ENCODE peak calls at places on chromosomes 13 and 19, in ten cellular contexts. One of them, this sample, is unnamed.
A peak's percentile ranks its signal among the peaks of the same experiment; 100 is the strongest.

GRCh38 chr13:87954116-87954515 is 282.9 kb downstream of the SLITRK5 start:
- DNase-seq in AG10803: no peak
- DNase-seq in upper lobe of right lung: no peak
- DNase-seq in esophagus squamous epithelium: no peak
- DNase-seq in cardiac muscle cell: no peak
- DNase-seq in H9: no peak
- DNase-seq in ovary: no peak
- DNase-seq in foreskin fibroblast: no peak
- DNase-seq in brain microvascular endothelial cell: no peak
- DNase-seq in dorsolateral prefrontal cortex: no peak
- DNase-seq in this sample: no peak

GRCh38 chr19:19514881-19515763 is at the start of gene TSSK6:
- DNase-seq in upper lobe of right lung: no peak
- DNase-seq in ovary: peak; percentile 62
- DNase-seq in AG10803: no peak
- DNase-seq in dorsolateral prefrontal cortex: no peak
- DNase-seq in brain microvascular endothelial cell: no peak
- DNase-seq in cardiac muscle cell: no peak
- DNase-seq in H9: no peak
- DNase-seq in esophagus squamous epithelium: no peak
- DNase-seq in foreskin fibroblast: no peak
- DNase-seq in this sample: no peak

GRCh38 chr19:37551123-37551993 is 43.2 kb downstream of the ZNF571 start:
- DNase-seq in H9: no peak
- DNase-seq in upper lobe of right lung: no peak
- DNase-seq in esophagus squamous epithelium: no peak
- DNase-seq in foreskin fibroblast: peak; percentile 89
- DNase-seq in brain microvascular endothelial cell: peak; percentile 61
- DNase-seq in ovary: no peak
- DNase-seq in cardiac muscle cell: no peak
- DNase-seq in dorsolateral prefrontal cortex: no peak
- DNase-seq in AG10803: peak; percentile 68
- DNase-seq in this sample: peak; percentile 15

GRCh38 chr13:27920677-27921420 is 1.0 kb downstream of the PDX1 start:
- DNase-seq in foreskin fibroblast: peak; percentile 49
- DNase-seq in brain microvascular endothelial cell: no peak
- DNase-seq in H9: peak; percentile 49
- DNase-seq in AG10803: peak; percentile 11
- DNase-seq in ovary: no peak
- DNase-seq in cardiac muscle cell: peak; percentile 33
- DNase-seq in esophagus squamous epithelium: no peak
- DNase-seq in upper lobe of right lung: no peak
- DNase-seq in dorsolateral prefrontal cortex: no peak
- DNase-seq in this sample: no peak

GRCh38 chr13:73193541-73193940 is 134.7 kb downstream of the KLF5 start:
- DNase-seq in ovary: no peak
- DNase-seq in cardiac muscle cell: no peak
- DNase-seq in H9: no peak
- DNase-seq in AG10803: no peak
- DNase-seq in esophagus squamous epithelium: no peak
- DNase-seq in foreskin fibroblast: no peak
- DNase-seq in dorsolateral prefrontal cortex: no peak
- DNase-seq in upper lobe of right lung: no peak
- DNase-seq in brain microvascular endothelial cell: no peak
- DNase-seq in this sample: no peak

GRCh38 chr13:98890186-98890585 is 87.7 kb downstream of the DOCK9 start:
- DNase-seq in AG10803: peak; percentile 86
- DNase-seq in dorsolateral prefrontal cortex: no peak
- DNase-seq in upper lobe of right lung: no peak
- DNase-seq in ovary: no peak
- DNase-seq in cardiac muscle cell: no peak
- DNase-seq in H9: no peak
- DNase-seq in foreskin fibroblast: peak; percentile 80
- DNase-seq in esophagus squamous epithelium: no peak
- DNase-seq in brain microvascular endothelial cell: peak; percentile 18
- DNase-seq in this sample: no peak

GRCh38 chr19:4691383-4691782 is 21.2 kb upstream of the MYDGF start:
- DNase-seq in upper lobe of right lung: peak; percentile 87
- DNase-seq in dorsolateral prefrontal cortex: no peak
- DNase-seq in foreskin fibroblast: no peak
- DNase-seq in brain microvascular endothelial cell: no peak
- DNase-seq in H9: no peak
- DNase-seq in esophagus squamous epithelium: no peak
- DNase-seq in ovary: no peak
- DNase-seq in AG10803: no peak
- DNase-seq in cardiac muscle cell: no peak
- DNase-seq in this sample: no peak

GRCh38 chr13:28532226-28533048 is 37.5 kb upstream of the FLT1 start:
- DNase-seq in foreskin fibroblast: peak; percentile 72
- DNase-seq in brain microvascular endothelial cell: no peak
- DNase-seq in AG10803: no peak
- DNase-seq in esophagus squamous epithelium: no peak
- DNase-seq in dorsolateral prefrontal cortex: peak; percentile 29
- DNase-seq in ovary: peak; percentile 34
- DNase-seq in cardiac muscle cell: peak; percentile 57
- DNase-seq in upper lobe of right lung: peak; percentile 73
- DNase-seq in H9: peak; percentile 57
- DNase-seq in this sample: no peak

GRCh38 chr19:51694318-51695085 is 1.4 kb downstream of the SPACA6 start:
- DNase-seq in cardiac muscle cell: no peak
- DNase-seq in H9: no peak
- DNase-seq in esophagus squamous epithelium: no peak
- DNase-seq in dorsolateral prefrontal cortex: no peak
- DNase-seq in AG10803: no peak
- DNase-seq in brain microvascular endothelial cell: no peak
- DNase-seq in ovary: peak; percentile 47
- DNase-seq in upper lobe of right lung: no peak
- DNase-seq in foreskin fibroblast: no peak
- DNase-seq in this sample: no peak

DNA sequence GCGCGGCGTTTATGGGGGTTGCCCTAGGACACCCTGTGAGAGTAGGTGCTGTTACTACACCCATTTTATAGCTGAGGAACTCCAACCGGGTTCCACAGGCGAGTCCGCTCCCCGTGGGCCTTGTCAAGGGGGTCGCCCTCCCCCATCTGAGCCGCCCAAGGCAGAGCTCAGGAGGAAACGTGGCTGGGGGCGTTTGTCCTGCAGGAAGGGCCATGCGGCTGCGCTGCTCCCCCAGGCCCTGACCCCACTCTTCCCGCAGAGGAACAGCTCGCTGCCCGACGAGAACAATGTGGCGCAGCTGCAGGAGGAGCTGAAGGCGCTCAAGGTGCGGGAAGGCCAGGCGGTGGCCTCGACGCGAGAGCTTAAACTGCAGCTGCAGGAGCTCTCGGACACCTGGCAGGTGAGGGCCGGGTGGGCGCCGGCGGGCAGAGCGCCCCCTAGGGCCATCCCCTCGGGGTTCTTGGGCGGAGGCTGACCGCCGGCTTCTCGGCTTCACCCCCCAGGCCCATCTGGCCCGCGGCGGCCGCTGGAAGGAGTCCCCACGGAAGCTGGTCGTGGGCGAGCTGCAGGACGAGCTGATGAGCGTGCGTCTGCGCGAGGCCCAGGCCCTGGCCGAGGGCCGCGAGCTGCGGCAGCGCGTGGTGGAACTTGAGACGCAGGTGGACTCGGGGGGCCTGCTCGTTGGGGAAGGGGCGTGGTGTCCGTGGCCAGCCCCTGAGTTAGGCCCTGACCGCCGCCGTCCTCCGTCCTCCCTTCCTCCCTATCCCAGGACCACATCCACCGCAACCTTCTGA is 12.4 kb downstream of the PRR36 start:
- DNase-seq in ovary: no peak
- DNase-seq in H9: peak; percentile 85
- DNase-seq in brain microvascular endothelial cell: no peak
- DNase-seq in dorsolateral prefrontal cortex: no peak
- DNase-seq in foreskin fibroblast: no peak
- DNase-seq in upper lobe of right lung: no peak
- DNase-seq in AG10803: no peak
- DNase-seq in cardiac muscle cell: no peak
- DNase-seq in esophagus squamous epithelium: no peak
- DNase-seq in this sample: no peak
- TF ChIP-seq CTCF in ovary: no peak
- TF ChIP-seq CTCF in H9: peak; percentile 80
- TF ChIP-seq CTCF in brain microvascular endothelial cell: no peak
- TF ChIP-seq CTCF in dorsolateral prefrontal cortex: no peak
- TF ChIP-seq CTCF in foreskin fibroblast: no peak
- TF ChIP-seq CTCF in upper lobe of right lung: no peak
- TF ChIP-seq CTCF in AG10803: no peak
- TF ChIP-seq CTCF in cardiac muscle cell: no peak
- TF ChIP-seq CTCF in esophagus squamous epithelium: no peak
- TF ChIP-seq CTCF in this sample: no peak

DNA sequence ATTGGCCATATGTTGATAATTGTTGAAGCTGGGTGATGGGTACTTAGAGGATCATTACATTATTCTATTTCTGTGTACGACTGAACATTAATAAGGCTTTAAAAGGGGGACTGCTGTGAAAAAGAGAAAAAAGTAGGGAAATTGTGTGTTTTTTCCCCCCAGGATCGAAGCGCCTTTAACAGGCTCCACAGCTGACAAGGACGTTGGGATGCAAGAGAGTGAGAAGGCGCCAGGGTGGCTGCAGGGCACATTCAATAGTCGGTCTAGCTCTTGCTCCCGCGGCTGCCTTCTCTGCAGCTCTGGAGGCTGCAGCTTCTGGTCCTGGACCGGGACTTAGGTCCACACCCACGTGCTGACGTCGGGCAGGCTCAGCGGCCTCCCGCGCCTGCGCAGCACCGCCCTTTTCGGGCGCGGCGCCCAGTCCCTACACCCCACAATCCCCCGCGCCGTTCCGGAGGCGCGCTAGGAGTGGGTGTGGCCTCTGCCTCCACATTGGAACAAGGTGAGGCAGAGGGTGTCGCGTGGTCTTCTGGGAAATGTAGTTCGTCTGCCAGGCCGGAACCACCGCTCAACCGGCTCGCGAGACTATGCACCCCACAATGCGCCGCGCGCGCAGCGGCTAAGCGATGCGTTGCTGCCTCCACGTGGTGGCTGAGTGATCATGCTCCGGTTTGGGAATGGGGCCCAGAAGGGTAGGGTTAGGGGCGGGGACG is 4.9 kb upstream of the LRFN3 start:
- DNase-seq in AG10803: peak; percentile 99
- DNase-seq in ovary: peak; percentile 99
- DNase-seq in dorsolateral prefrontal cortex: peak; percentile 98
- DNase-seq in foreskin fibroblast: peak; percentile 100
- DNase-seq in esophagus squamous epithelium: peak; percentile 97
- DNase-seq in upper lobe of right lung: peak; percentile 100
- DNase-seq in brain microvascular endothelial cell: peak; percentile 99
- DNase-seq in H9: peak; percentile 100
- DNase-seq in cardiac muscle cell: peak; percentile 100
- DNase-seq in this sample: peak; percentile 99
- TF ChIP-seq CTCF in AG10803: peak; percentile 83
- TF ChIP-seq CTCF in ovary: peak; percentile 97
- TF ChIP-seq CTCF in dorsolateral prefrontal cortex: peak; percentile 95
- TF ChIP-seq CTCF in foreskin fibroblast: peak; percentile 92
- TF ChIP-seq CTCF in esophagus squamous epithelium: peak; percentile 99
- TF ChIP-seq CTCF in upper lobe of right lung: peak; percentile 82
- TF ChIP-seq CTCF in brain microvascular endothelial cell: peak; percentile 92
- TF ChIP-seq CTCF in H9: peak; percentile 90
- TF ChIP-seq CTCF in cardiac muscle cell: peak; percentile 82
- TF ChIP-seq CTCF in this sample: peak; percentile 94

DNA sequence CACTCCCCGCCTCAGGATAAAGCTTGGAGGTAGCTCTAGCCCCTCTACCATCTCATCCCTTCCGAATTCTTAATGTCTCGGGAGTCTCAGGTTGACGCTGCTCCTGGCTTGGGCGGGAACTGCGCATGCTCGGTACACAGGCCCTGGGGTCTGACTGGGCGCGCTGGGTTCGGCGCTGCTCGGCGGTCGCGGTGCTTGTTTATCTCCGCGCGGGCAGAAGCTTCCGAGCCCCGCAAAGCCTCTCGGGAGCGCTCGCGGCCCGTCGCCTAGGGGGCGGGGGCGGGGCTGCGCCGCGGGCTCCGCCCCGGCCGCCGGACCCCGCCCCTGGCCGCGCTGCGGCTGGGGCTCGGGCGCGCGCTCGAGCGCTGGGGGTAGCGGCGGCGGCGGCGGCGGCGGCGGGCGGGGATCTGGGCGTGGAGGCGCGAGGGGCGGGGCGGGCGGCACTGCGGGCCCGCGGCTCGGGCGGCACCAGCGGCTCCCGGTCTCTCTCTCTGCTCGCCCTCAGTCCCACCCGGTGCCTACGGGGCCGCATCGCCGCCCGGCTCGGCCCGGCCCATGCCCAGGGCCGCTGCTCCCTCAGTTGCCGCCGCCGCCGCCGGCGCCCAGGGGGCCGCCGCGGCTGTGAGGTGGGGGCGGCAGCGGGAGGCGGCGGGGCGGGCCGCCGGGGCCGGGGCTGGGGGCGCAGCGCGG is at the start of gene RAP2A:
- DNase-seq in cardiac muscle cell: peak; percentile 97
- DNase-seq in esophagus squamous epithelium: peak; percentile 56
- DNase-seq in ovary: peak; percentile 94
- DNase-seq in foreskin fibroblast: peak; percentile 97
- DNase-seq in brain microvascular endothelial cell: peak; percentile 86
- DNase-seq in upper lobe of right lung: peak; percentile 94
- DNase-seq in dorsolateral prefrontal cortex: peak; percentile 92
- DNase-seq in AG10803: peak; percentile 93
- DNase-seq in H9: peak; percentile 92
- DNase-seq in this sample: peak; percentile 84
- TF ChIP-seq CTCF in cardiac muscle cell: no peak
- TF ChIP-seq CTCF in esophagus squamous epithelium: no peak
- TF ChIP-seq CTCF in ovary: no peak
- TF ChIP-seq CTCF in foreskin fibroblast: no peak
- TF ChIP-seq CTCF in brain microvascular endothelial cell: no peak
- TF ChIP-seq CTCF in upper lobe of right lung: no peak
- TF ChIP-seq CTCF in dorsolateral prefrontal cortex: peak; percentile 26
- TF ChIP-seq CTCF in AG10803: no peak
- TF ChIP-seq CTCF in H9: no peak
- TF ChIP-seq CTCF in this sample: no peak

GRCh38 chr19:47518854-47519253 is 4.0 kb upstream of the NAPA start:
- DNase-seq in ovary: no peak
- DNase-seq in upper lobe of right lung: no peak
- DNase-seq in brain microvascular endothelial cell: no peak
- DNase-seq in AG10803: no peak
- DNase-seq in esophagus squamous epithelium: no peak
- DNase-seq in H9: no peak
- DNase-seq in foreskin fibroblast: no peak
- DNase-seq in cardiac muscle cell: no peak
- DNase-seq in dorsolateral prefrontal cortex: no peak
- DNase-seq in this sample: no peak

GRCh38 chr19:47520839-47521238 is 6.0 kb upstream of the NAPA start:
- DNase-seq in upper lobe of right lung: no peak
- DNase-seq in AG10803: no peak
- DNase-seq in foreskin fibroblast: no peak
- DNase-seq in dorsolateral prefrontal cortex: no peak
- DNase-seq in esophagus squamous epithelium: no peak
- DNase-seq in cardiac muscle cell: no peak
- DNase-seq in brain microvascular endothelial cell: no peak
- DNase-seq in H9: no peak
- DNase-seq in ovary: no peak
- DNase-seq in this sample: no peak

GRCh38 chr19:47521473-47522180 is 6.8 kb upstream of the NAPA start:
- DNase-seq in foreskin fibroblast: no peak
- DNase-seq in dorsolateral prefrontal cortex: no peak
- DNase-seq in AG10803: no peak
- DNase-seq in esophagus squamous epithelium: no peak
- DNase-seq in upper lobe of right lung: no peak
- DNase-seq in ovary: no peak
- DNase-seq in cardiac muscle cell: no peak
- DNase-seq in H9: no peak
- DNase-seq in brain microvascular endothelial cell: no peak
- DNase-seq in this sample: no peak

GRCh38 chr19:47518139-47518538 is 3.3 kb upstream of the NAPA start:
- DNase-seq in AG10803: no peak
- DNase-seq in brain microvascular endothelial cell: no peak
- DNase-seq in H9: no peak
- DNase-seq in ovary: no peak
- DNase-seq in foreskin fibroblast: no peak
- DNase-seq in upper lobe of right lung: no peak
- DNase-seq in cardiac muscle cell: no peak
- DNase-seq in dorsolateral prefrontal cortex: no peak
- DNase-seq in esophagus squamous epithelium: no peak
- DNase-seq in this sample: no peak

GRCh38 chr19:47520343-47520806 is 5.5 kb upstream of the NAPA start:
- DNase-seq in upper lobe of right lung: no peak
- DNase-seq in H9: no peak
- DNase-seq in cardiac muscle cell: no peak
- DNase-seq in AG10803: no peak
- DNase-seq in ovary: no peak
- DNase-seq in esophagus squamous epithelium: no peak
- DNase-seq in foreskin fibroblast: no peak
- DNase-seq in dorsolateral prefrontal cortex: no peak
- DNase-seq in brain microvascular endothelial cell: no peak
- DNase-seq in this sample: no peak
- TF ChIP-seq CTCF in upper lobe of right lung: no peak
- TF ChIP-seq CTCF in H9: no peak
- TF ChIP-seq CTCF in cardiac muscle cell: no peak
- TF ChIP-seq CTCF in AG10803: no peak
- TF ChIP-seq CTCF in ovary: no peak
- TF ChIP-seq CTCF in esophagus squamous epithelium: no peak
- TF ChIP-seq CTCF in foreskin fibroblast: no peak
- TF ChIP-seq CTCF in dorsolateral prefrontal cortex: no peak
- TF ChIP-seq CTCF in brain microvascular endothelial cell: no peak
- TF ChIP-seq CTCF in this sample: no peak

This sample was measured in AG09319.